ENCODE peak calls at places on chromosomes 2 and 18, in nine cellular contexts. G, U, J, Q, R, P, Z, N and S are unnamed samples.

GRCh38 chr2:232329716-232330067 is 48.9 kb upstream of the ALPP start:
- DNase-seq in G (no peak), U (peak; percentile 25), J (no peak), Q (no peak), R (no peak), P (no peak), Z (peak; percentile 51), N (no peak), S (no peak)

GRCh38 chr2:28137221-28137620 is 246.7 kb downstream of the BABAM2 start:
- DNase-seq in G (peak; percentile 55), U (no peak), J (no peak), Q (peak; percentile 49), R (peak; percentile 37), P (no peak), Z (no peak), N (peak; percentile 63), S (no peak)

GRCh38 chr2:108184421-108184820 is 55.3 kb upstream of the SULT1C3 start:
- DNase-seq in G (no peak), U (no peak), J (peak; percentile 42), Q (no peak), R (peak; percentile 18), P (peak; percentile 9), Z (no peak), N (no peak), S (no peak)

GRCh38 chr2:233799087-233799665 is 21.0 kb downstream of the MROH2A start:
- DNase-seq in G (no peak), U (no peak), J (no peak), Q (peak; percentile 3), R (no peak), P (no peak), Z (peak; percentile 31), N (no peak), S (no peak)

GRCh38 chr18:25351280-25351772 is 640 bp downstream of the ZNF521 start:
- DNase-seq in G (peak; percentile 27), U (no peak), J (peak; percentile 55), Q (peak; percentile 19), R (no peak), P (no peak), Z (no peak), N (peak; percentile 28), S (no peak)

GRCh38 chr2:73163522-73164367 is 38.6 kb upstream of the NOTO start:
- DNase-seq in G (peak; percentile 54), U (peak; percentile 57), J (peak; percentile 81), Q (peak; percentile 44), R (peak; percentile 83), P (peak; percentile 56), Z (peak; percentile 77), N (peak; percentile 49), S (peak; percentile 71)

GRCh38 chr18:686339-687111 is 25.9 kb downstream of the ENOSF1 start:
- DNase-seq in G (peak; percentile 8), U (no peak), J (peak; percentile 89), Q (no peak), R (no peak), P (peak; percentile 33), Z (no peak), N (no peak), S (no peak)

GRCh38 chr2:166293984-166294383 is 81.8 kb downstream of the SCN9A start:
- DNase-seq in G (no peak), U (no peak), J (no peak), Q (no peak), R (no peak), P (no peak), Z (no peak), N (no peak), S (no peak)

GRCh38 chr2:73260338-73260984 is 23.8 kb downstream of the FBXO41 start:
- DNase-seq in G (peak; percentile 80), U (peak; percentile 71), J (peak; percentile 68), Q (no peak), R (peak; percentile 55), P (peak; percentile 54), Z (no peak), N (no peak), S (no peak)

GRCh38 chr2:48306409-48307284 is 223.3 kb upstream of the STON1 start:
- DNase-seq in G (no peak), U (no peak), J (no peak), Q (no peak), R (no peak), P (no peak), Z (no peak), N (no peak), S (no peak)

GRCh38 chr2:27687232-27687631 is 23.5 kb downstream of the SLC4A1AP start:
- DNase-seq in G (no peak), U (no peak), J (no peak), Q (no peak), R (no peak), P (no peak), Z (no peak), N (no peak), S (no peak)

GRCh38 chr2:24021122-24021998 is 11.5 kb downstream of the MFSD2B start:
- DNase-seq in G (no peak), U (no peak), J (peak; percentile 57), Q (no peak), R (peak; percentile 66), P (peak; percentile 60), Z (no peak), N (no peak), S (no peak)

GRCh38 chr18:79511671-79512301 is 116.1 kb downstream of the NFATC1 start:
- DNase-seq in G (peak; percentile 11), U (no peak), J (peak; percentile 31), Q (peak; percentile 4), R (peak; percentile 3), P (no peak), Z (peak; percentile 63), N (peak; percentile 8), S (peak; percentile 37)

GRCh38 chr2:127621981-127622431 is 23.9 kb upstream of the GPR17 start:
- DNase-seq in G (no peak), U (peak; percentile 16), J (no peak), Q (no peak), R (no peak), P (no peak), Z (no peak), N (no peak), S (no peak)

GRCh38 chr2:239368321-239368720 is 32.5 kb downstream of the HDAC4 start:
- DNase-seq in G (no peak), U (no peak), J (no peak), Q (no peak), R (no peak), P (no peak), Z (peak; percentile 38), N (no peak), S (peak; percentile 36)

GRCh38 chr2:64615206-64615763 is 38.4 kb downstream of the SERTAD2 start:
- DNase-seq in G (no peak), U (no peak), J (no peak), Q (no peak), R (no peak), P (no peak), Z (no peak), N (no peak), S (no peak)

DNA sequence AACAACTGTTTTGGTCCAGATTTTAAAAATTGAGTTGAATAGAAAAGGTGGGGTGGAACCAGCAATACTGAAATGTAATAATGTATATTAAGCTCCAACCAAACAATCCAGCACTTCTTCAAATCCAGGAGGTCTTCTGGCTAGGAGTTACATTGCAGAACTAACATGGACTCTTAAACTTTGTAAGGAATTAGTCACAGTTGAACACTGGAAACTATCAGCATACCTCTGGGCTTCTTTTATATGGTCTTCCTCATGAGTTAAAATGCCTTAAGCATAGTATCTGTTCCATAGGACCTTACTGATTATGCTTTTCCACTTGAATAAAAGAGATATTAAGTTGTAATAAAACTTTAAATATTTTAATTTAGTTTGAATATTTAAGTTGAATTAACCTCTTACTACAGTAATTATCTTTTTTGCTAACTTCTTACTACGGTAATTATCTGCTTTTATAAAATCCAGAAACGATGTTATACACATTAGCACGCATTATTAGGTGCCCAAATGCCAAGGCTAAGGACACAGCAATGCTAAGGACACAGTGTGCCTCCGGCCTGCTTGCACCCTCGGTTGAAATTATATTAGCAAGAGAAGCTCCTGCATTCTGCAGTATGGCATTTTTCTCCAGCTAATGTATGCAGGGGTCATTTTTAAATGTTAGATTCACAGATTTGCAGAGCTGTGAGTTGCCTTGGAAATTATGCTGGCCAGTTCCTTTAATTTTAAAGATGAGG is 219.9 kb downstream of the NEDD4L start:
- DNase-seq in G (no peak), U (no peak), J (no peak), Q (no peak), R (no peak), P (no peak), Z (no peak), N (no peak), S (no peak)
- H3K4me1 ChIP-seq in G (no peaks in the 10 kb centered on the region), U (peaks cover 36% of the 10 kb centered on the region), J (peaks cover 16% of the 10 kb centered on the region), Q (peaks cover 3% of the 10 kb centered on the region), R (peaks cover 2% of the 10 kb centered on the region), P (no peaks in the 10 kb centered on the region), Z (peaks cover 10% of the 10 kb centered on the region), N (no peaks in the 10 kb centered on the region), S (no peaks in the 10 kb centered on the region)

DNA sequence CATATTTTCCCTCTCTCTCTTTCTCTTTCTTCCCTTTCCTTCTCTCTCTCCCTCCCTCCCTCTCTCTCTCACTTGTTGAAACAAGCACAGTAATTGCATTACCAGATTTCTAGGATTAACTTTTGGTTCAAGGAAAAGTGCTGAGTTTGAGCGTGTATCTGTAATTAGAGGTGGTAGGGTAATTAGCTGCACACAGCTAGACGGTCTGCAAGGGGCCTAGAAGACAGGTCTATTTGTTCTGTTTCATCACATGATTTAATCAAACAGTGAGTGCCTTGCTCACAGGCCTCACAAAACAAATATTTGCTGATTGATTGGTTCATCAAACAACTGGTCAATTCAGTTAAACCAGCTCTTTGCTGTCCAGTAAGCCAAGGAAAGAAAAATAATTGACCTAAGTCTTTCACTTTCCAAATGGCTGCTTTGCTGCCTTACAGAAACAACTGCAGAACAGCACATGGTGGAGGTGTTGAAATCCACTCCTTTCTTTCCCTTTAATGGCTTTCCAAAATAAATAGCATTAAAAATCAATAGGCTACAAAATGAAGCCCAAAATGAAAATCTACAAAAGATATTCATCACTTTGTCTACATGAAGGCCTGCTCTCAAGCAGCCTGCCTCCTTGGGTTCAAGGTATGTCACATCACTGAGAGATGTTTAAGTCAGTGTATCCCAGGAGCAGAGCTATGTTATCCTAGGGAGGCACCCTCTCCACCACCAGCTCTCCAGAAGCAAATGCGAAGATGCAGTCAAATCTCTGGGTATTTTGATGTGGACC is 264.3 kb upstream of the SIX2 start:
- DNase-seq in G (no peak), U (no peak), J (no peak), Q (no peak), R (no peak), P (no peak), Z (no peak), N (no peak), S (no peak)
- H3K4me1 ChIP-seq in G (no peaks in the 10 kb centered on the region), U (no peaks in the 10 kb centered on the region), J (peaks cover 32% of the 10 kb centered on the region), Q (no peaks in the 10 kb centered on the region), R (no peaks in the 10 kb centered on the region), P (no peaks in the 10 kb centered on the region), Z (peaks cover 18% of the 10 kb centered on the region), N (no peaks in the 10 kb centered on the region), S (peaks cover 2% of the 10 kb centered on the region)

DNA sequence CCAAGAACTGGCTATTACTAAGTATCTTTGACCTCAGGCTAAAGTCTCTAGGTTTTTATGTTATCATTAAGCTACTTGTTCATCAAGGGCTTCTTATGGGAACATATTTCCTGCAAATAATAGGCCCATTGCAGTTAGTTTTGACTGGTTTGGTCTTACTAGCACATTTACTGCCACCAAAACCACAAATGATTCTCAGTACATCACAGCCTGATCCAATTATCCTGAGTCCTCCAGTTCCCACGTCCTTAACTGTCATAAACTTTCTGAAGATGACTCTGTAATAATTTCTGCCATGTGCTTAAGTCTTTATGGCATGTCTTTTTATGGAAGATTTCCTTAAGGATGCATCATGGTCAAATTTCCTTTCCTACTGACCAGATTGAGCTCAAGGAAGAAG is 123.3 kb upstream of the TANK start:
- DNase-seq in G (no peak), U (no peak), J (no peak), Q (no peak), R (no peak), P (no peak), Z (no peak), N (no peak), S (no peak)
- H3K4me1 ChIP-seq in G (no peaks in the 10 kb centered on the region), U (no peaks in the 10 kb centered on the region), J (no peaks in the 10 kb centered on the region), Q (no peaks in the 10 kb centered on the region), R (no peaks in the 10 kb centered on the region), P (no peaks in the 10 kb centered on the region), Z (no peaks in the 10 kb centered on the region), N (no peaks in the 10 kb centered on the region), S (peaks cover 2% of the 10 kb centered on the region)

GRCh38 chr2:55838653-55839052 is 84.9 kb downstream of the EFEMP1 start:
- DNase-seq in G (no peak), U (no peak), J (no peak), Q (no peak), R (no peak), P (no peak), Z (no peak), N (no peak), S (no peak)
- H3K4me1 ChIP-seq in G (no peaks in the 10 kb centered on the region), U (peaks cover 20% of the 10 kb centered on the region), J (peaks cover 14% of the 10 kb centered on the region), Q (no peaks in the 10 kb centered on the region), R (peaks cover 6% of the 10 kb centered on the region), P (no peaks in the 10 kb centered on the region), Z (no peaks in the 10 kb centered on the region), N (peaks cover 2% of the 10 kb centered on the region), S (no peaks in the 10 kb centered on the region)